ENCODE peak calls at places on chromosomes 16 and 17, in nine cellular contexts. K, E, A, B, Q, S, O, C and J are unnamed samples.

GRCh38 chr16:17382949-17383348 is 87.8 kb downstream of the XYLT1 start:
- DNase-seq in Q (no peak), B (no peak), K (no peak), S (no peak), C (no peak), E (no peak), A (no peak), O (no peak), J (no peak)

GRCh38 chr17:2926019-2926650 is 129.9 kb downstream of the RAP1GAP2 start:
- DNase-seq in O (no peak), B (no peak), C (no peak), Q (peak), A (no peak), S (no peak), K (no peak), E (no peak), J (no peak)

GRCh38 chr17:78442648-78443128 is 64.2 kb downstream of the PGS1 start:
- DNase-seq in A (peak), E (no peak), S (peak), Q (no peak), C (no peak), B (peak), K (no peak), O (no peak), J (no peak)

GRCh38 chr16:642189-643049 is 791 bp downstream of the MCRIP2 start:
- DNase-seq in A (peak), O (peak), B (no peak), Q (peak), C (no peak), K (peak), E (peak), S (peak), J (peak)

GRCh38 chr17:80887639-80888175 is 103.9 kb upstream of the CHMP6 start:
- DNase-seq in B (no peak), O (no peak), Q (no peak), S (no peak), A (no peak), E (no peak), K (no peak), C (no peak), J (no peak)

GRCh38 chr17:73773702-73774101 is 129.5 kb upstream of the SDK2 start:
- DNase-seq in K (no peak), B (no peak), A (no peak), C (no peak), S (no peak), O (no peak), E (no peak), Q (no peak), J (no peak)

GRCh38 chr16:87210949-87211348 is 106.2 kb downstream of the C16orf95 start:
- DNase-seq in K (no peak), Q (peak), C (no peak), A (no peak), B (no peak), S (no peak), E (no peak), O (no peak), J (no peak)

GRCh38 chr17:1186214-1186820 is 6.5 kb upstream of the ABR start:
- DNase-seq in C (no peak), B (no peak), Q (no peak), E (peak), S (no peak), O (no peak), A (no peak), K (no peak), J (no peak)

GRCh38 chr17:51263001-51263400 is 2.7 kb downstream of the UTP18 start:
- DNase-seq in C (no peak), Q (no peak), K (no peak), B (peak), A (no peak), S (no peak), O (no peak), E (no peak), J (no peak)

GRCh38 chr17:44872131-44872768 is 24.6 kb downstream of the HIGD1B start:
- DNase-seq in E (no peak), O (no peak), K (no peak), B (no peak), Q (no peak), S (no peak), A (peak), C (no peak), J (no peak)

GRCh38 chr17:16962804-16963203 is 9.1 kb downstream of the TNFRSF13B start:
- DNase-seq in B (no peak), K (no peak), A (no peak), Q (peak), E (no peak), S (no peak), C (no peak), O (no peak), J (no peak)

GRCh38 chr17:50206604-50207293 is 5.3 kb upstream of the COL1A1 start:
- DNase-seq in A (peak), E (peak), K (peak), Q (no peak), S (no peak), B (peak), C (no peak), O (no peak), J (no peak)

GRCh38 chr16:69852815-69853214 is 90.7 kb downstream of the WWP2 start:
- DNase-seq in Q (no peak), K (no peak), A (no peak), C (no peak), S (no peak), B (no peak), O (no peak), E (no peak), J (no peak)

GRCh38 chr16:19291459-19291858 is 5.9 kb downstream of the CLEC19A start:
- DNase-seq in O (no peak), Q (peak), E (no peak), S (no peak), A (no peak), C (no peak), K (peak), B (no peak), J (no peak)

GRCh38 chr16:11112723-11113348 is 143.2 kb downstream of the SOCS1 start:
- DNase-seq in Q (no peak), E (no peak), B (no peak), O (no peak), S (no peak), A (no peak), K (no peak), C (no peak), J (no peak)

GRCh38 chr16:58863761-58864160 is 129.6 kb upstream of the GOT2 start:
- DNase-seq in S (no peak), A (no peak), O (no peak), B (no peak), E (no peak), K (no peak), Q (no peak), C (no peak), J (no peak)

GRCh38 chr16:85149776-85150175 is 37.5 kb upstream of the CIBAR2 start:
- DNase-seq in S (no peak), O (no peak), K (no peak), C (no peak), A (peak), Q (no peak), E (no peak), B (no peak), J (no peak)

GRCh38 chr17:77644181-77644972 is 314.1 kb upstream of the TNRC6C start:
- DNase-seq in B (no peak), K (no peak), C (no peak), O (no peak), Q (no peak), S (no peak), E (no peak), A (no peak), J (no peak)

GRCh38 chr17:77770331-77771105 is 188.0 kb upstream of the TNRC6C start:
- DNase-seq in S (no peak), C (no peak), B (peak), K (no peak), E (no peak), Q (peak), A (no peak), O (no peak), J (no peak)

GRCh38 chr16:58266336-58266735 is 28.5 kb downstream of the PRSS54 start:
- DNase-seq in K (no peak), B (no peak), A (no peak), C (no peak), O (no peak), S (no peak), E (no peak), Q (no peak), J (no peak)

GRCh38 chr16:88385831-88386815 is 3.4 kb downstream of the ZNF469 start:
- DNase-seq in Q (no peak), A (peak), B (no peak), C (no peak), E (no peak), S (no peak), K (no peak), O (no peak), J (no peak)

GRCh38 chr17:15893333-15894024 is 51.5 kb upstream of the ADORA2B start:
- DNase-seq in A (no peak), S (no peak), C (no peak), B (peak), K (no peak), O (no peak), E (no peak), Q (peak), J (no peak)

GRCh38 chr16:77271532-77272426 is 72.6 kb downstream of the SYCE1L start:
- DNase-seq in E (no peak), Q (no peak), S (no peak), O (no peak), C (no peak), A (no peak), B (no peak), K (peak), J (no peak)

GRCh38 chr17:77019955-77020379 is 120.8 kb upstream of the SEC14L1 start:
- DNase-seq in E (no peak), B (no peak), A (no peak), C (no peak), O (no peak), K (peak), S (no peak), Q (no peak), J (no peak)

GRCh38 chr17:74219576-74220133 is 6.3 kb downstream of the TTYH2 start:
- DNase-seq in K (no peak), C (no peak), A (no peak), S (no peak), O (no peak), B (no peak), E (no peak), Q (no peak), J (no peak)

GRCh38 chr17:75695141-75695829 is 26.0 kb upstream of the ITGB4 start:
- DNase-seq in E (no peak), O (no peak), B (peak), A (no peak), S (no peak), C (no peak), K (no peak), Q (peak), J (no peak)

GRCh38 chr16:80122155-80122554 is 418.6 kb upstream of the DYNLRB2 start:
- DNase-seq in C (no peak), Q (no peak), E (peak), S (peak), O (no peak), A (peak), B (peak), K (no peak), J (no peak)

GRCh38 chr17:16919663-16920627 is 52.0 kb downstream of the TNFRSF13B start:
- DNase-seq in K (no peak), O (no peak), A (peak), Q (no peak), S (no peak), E (no peak), C (no peak), B (no peak), J (no peak)

GRCh38 chr17:7884581-7885356 is 3.8 kb upstream of the CHD3 start:
- DNase-seq in Q (no peak), K (peak), A (no peak), B (no peak), O (peak), S (no peak), C (no peak), E (peak), J (peak)

GRCh38 chr17:18261659-18262058 is 1.2 kb downstream of the MIEF2 start:
- DNase-seq in E (no peak), S (no peak), O (no peak), K (no peak), B (no peak), Q (no peak), C (no peak), A (no peak), J (no peak)

GRCh38 chr17:47897561-47897960 is 1.5 kb downstream of the SP2 start:
- DNase-seq in B (no peak), K (no peak), A (no peak), E (no peak), O (no peak), C (no peak), S (no peak), Q (no peak), J (no peak)

GRCh38 chr17:47896672-47897490 is 845 bp downstream of the SP2 start:
- DNase-seq in Q (no peak), C (no peak), B (peak), E (no peak), A (no peak), K (no peak), S (no peak), O (no peak), J (no peak)

GRCh38 chr17:47895254-47895855 is 681 bp upstream of the SP2 start:
- DNase-seq in B (no peak), E (peak), O (no peak), A (no peak), Q (peak), S (peak), K (no peak), C (peak), J (no peak)

GRCh38 chr17:47894498-47895253 is 1.4 kb upstream of the SP2 start:
- DNase-seq in A (no peak), Q (no peak), E (no peak), C (no peak), O (no peak), S (no peak), B (no peak), K (no peak), J (no peak)

GRCh38 chr17:47895856-47896671 is at the start of gene SP2:
- DNase-seq in O (peak), C (peak), K (peak), A (peak), B (peak), E (peak), S (peak), Q (peak), J (peak)
- TF ChIP-seq CTCF in O (no peak), C (no peak), K (peak), A (no peak), B (peak), E (no peak), S (no peak), Q (no peak), J (no peak)

GRCh38 chr16:68019167-68019680 is 3.5 kb upstream of the DPEP2NB start:
- DNase-seq in A (no peak), C (no peak), E (no peak), S (no peak), K (no peak), O (no peak), B (no peak), Q (no peak), J (no peak)

GRCh38 chr16:68021490-68021889 is 1.5 kb downstream of the DDX28 start:
- DNase-seq in Q (no peak), B (no peak), S (no peak), A (no peak), C (no peak), E (no peak), K (no peak), O (no peak), J (no peak)

GRCh38 chr16:68022278-68022727 is 729 bp downstream of the DDX28 start:
- DNase-seq in Q (no peak), E (no peak), B (no peak), A (no peak), C (no peak), K (no peak), S (no peak), O (no peak), J (no peak)

GRCh38 chr16:68022728-68023537 is at the start of the genes DDX28 and DUS2:
- DNase-seq in C (peak), E (peak), Q (peak), K (peak), S (peak), B (peak), O (peak), A (peak), J (peak)
- TF ChIP-seq CTCF in C (no peak), E (no peak), Q (no peak), K (no peak), S (peak), B (no peak), O (no peak), A (peak), J (no peak)

DNA sequence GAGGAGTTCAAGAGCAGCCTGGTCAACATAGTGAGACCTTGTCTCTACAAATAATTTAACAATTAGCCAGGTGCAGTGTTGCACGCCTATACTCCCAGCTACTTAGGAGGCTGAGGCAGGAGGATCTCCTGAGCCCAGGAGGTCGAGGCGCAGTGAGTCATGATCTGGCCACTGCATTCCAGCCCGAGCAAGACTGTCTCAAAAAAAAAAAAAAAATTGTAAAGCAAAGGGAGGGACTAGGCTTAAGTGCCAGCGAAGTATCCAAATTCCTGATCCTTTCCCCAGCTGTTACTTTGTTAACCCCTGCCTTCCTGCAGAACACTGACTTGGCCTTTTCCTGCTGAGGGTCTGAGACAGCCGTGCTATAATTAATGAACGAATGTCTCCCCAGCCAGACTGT is 2.7 kb downstream of the GDPD3 start:
- DNase-seq in E (no peak), O (no peak), S (no peak), A (no peak), C (no peak), B (no peak), K (peak), Q (no peak), J (no peak)
- TF ChIP-seq CTCF in E (no peak), O (no peak), S (no peak), A (no peak), C (no peak), B (no peak), K (no peak), Q (no peak), J (no peak)

GRCh38 chr17:19714542-19715411 is 1.6 kb downstream of the SLC47A2 start:
- DNase-seq in A (no peak), B (no peak), Q (no peak), O (no peak), K (no peak), C (no peak), E (no peak), S (no peak), J (no peak)

GRCh38 chr17:19713901-19714361 is 2.5 kb downstream of the SLC47A2 start:
- DNase-seq in A (no peak), E (no peak), K (no peak), Q (no peak), B (no peak), C (no peak), O (no peak), S (no peak), J (no peak)

GRCh38 chr17:19712436-19713004 is 3.9 kb downstream of the SLC47A2 start:
- DNase-seq in O (no peak), C (no peak), B (no peak), S (no peak), K (no peak), Q (no peak), E (no peak), A (no peak), J (peak)

GRCh38 chr17:19716108-19717030 is at the start of gene SLC47A2:
- DNase-seq in A (no peak), E (no peak), O (no peak), K (peak), B (no peak), C (no peak), S (no peak), Q (no peak), J (no peak)

DNA sequence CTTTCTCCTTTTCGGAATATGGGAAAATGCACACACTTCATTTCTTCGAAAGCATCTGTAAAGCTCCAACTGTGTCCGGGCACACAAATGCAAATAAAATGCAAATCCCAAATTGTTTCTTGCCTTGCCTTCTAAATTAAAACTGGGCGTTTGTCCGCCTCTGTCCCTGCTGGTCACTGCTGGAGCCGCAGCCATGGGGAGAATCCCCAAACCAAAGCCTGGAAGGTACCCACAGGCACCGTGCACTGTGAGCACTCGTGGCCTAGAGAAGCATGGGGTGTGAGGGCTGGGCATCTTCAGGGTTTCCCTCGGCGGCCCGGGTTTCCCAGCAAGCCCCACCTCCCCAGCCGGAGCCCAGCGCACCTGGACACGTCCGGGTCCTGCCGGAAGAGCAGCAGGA is 2.9 kb downstream of the SLC47A2 start:
- DNase-seq in K (no peak), C (no peak), A (no peak), E (no peak), S (no peak), Q (no peak), O (no peak), B (no peak), J (peak)
- TF ChIP-seq CTCF in K (peak), C (no peak), A (no peak), E (no peak), S (no peak), Q (no peak), O (no peak), B (peak), J (no peak)

DNA sequence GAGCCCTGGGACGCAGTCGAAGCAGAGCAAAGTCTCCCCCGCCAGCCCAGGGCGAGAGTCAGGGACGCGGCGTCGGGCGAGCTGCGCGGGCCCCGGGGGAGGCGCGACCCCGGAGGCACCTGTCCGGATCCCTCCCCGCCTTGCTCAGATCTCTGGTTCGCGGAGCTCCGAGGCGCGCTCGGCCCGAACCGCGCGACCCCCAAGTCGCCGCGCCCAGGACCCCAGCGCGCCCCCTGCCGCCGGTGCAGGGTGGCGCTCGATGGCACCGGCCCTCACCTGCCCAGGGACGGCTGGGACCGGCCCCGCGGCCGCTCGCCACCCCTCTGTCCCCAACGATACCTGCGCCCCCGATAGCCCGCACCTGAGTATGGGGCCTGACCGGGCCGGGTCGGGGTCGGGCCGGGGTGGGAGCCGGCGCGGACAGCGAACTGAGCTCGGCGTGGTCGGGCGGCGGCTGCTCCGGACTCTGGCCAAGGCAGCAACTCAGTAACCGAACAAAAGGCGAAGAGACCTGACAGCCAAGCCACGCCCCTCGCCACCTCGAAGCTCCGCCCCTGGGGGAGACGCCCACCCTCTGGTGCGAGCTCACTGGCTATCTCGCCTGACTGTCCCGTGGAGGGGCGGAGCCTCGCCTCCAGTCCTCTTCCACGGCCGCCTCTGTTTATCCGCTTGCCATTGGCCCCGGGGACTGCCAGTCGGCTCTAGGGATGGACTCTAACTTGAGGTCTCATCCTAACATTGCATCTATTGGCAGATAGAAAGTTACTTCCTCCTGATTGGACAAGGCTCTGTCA is at the start of gene JUP:
- DNase-seq in C (peak), A (peak), S (peak), O (peak), E (peak), B (peak), Q (peak), K (peak), J (peak)
- TF ChIP-seq CTCF in C (no peak), A (peak), S (peak), O (peak), E (peak), B (peak), Q (peak), K (peak), J (peak)

GRCh38 chr17:43003542-43004172 is 2.9 kb upstream of the IFI35 start:
- DNase-seq in B (no peak), S (no peak), K (no peak), O (no peak), E (no peak), A (no peak), Q (peak), C (no peak), J (no peak)
- TF ChIP-seq CTCF in B (no peak), S (no peak), K (no peak), O (no peak), E (no peak), A (no peak), Q (no peak), C (no peak), J (no peak)